ENCODE peak calls at places on chromosome 13, in seven cellular contexts. One of them, this sample, is unnamed.

GRCh38 chr13:64061649-64062048 is 2646.0 kb upstream of the PCDH20 start:
- DNase-seq in AG10803: no peak
- DNase-seq in amygdala: no peak
- DNase-seq in GM03348: no peak
- DNase-seq in cerebellar nuclear complex: no peak
- DNase-seq in central memory CD8-positive, alpha-beta T cell: no peak
- DNase-seq in neuronal stem cell: no peak
- DNase-seq in this sample: no peak

GRCh38 chr13:45055902-45056648 is 64.2 kb upstream of the GTF2F2 start:
- DNase-seq in AG10803: peak; percentile 82
- DNase-seq in amygdala: peak; percentile 5
- DNase-seq in GM03348: peak; percentile 62
- DNase-seq in cerebellar nuclear complex: no peak
- DNase-seq in central memory CD8-positive, alpha-beta T cell: no peak
- DNase-seq in neuronal stem cell: no peak
- DNase-seq in this sample: no peak

GRCh38 chr13:113963376-113963775 is 10.5 kb downstream of the C13orf46 start:
- DNase-seq in AG10803: no peak
- DNase-seq in amygdala: no peak
- DNase-seq in GM03348: no peak
- DNase-seq in cerebellar nuclear complex: no peak
- DNase-seq in central memory CD8-positive, alpha-beta T cell: no peak
- DNase-seq in neuronal stem cell: no peak
- DNase-seq in this sample: no peak

GRCh38 chr13:102799544-102800144 is 725 bp downstream of the BIVM start:
- DNase-seq in AG10803: peak; percentile 22
- DNase-seq in amygdala: peak; percentile 50
- DNase-seq in GM03348: peak; percentile 55
- DNase-seq in cerebellar nuclear complex: no peak
- DNase-seq in central memory CD8-positive, alpha-beta T cell: no peak
- DNase-seq in neuronal stem cell: peak; percentile 20
- DNase-seq in this sample: no peak

GRCh38 chr13:101579291-101579802 is 126.9 kb downstream of the ITGBL1 start:
- DNase-seq in AG10803: peak; percentile 58
- DNase-seq in amygdala: no peak
- DNase-seq in GM03348: no peak
- DNase-seq in cerebellar nuclear complex: no peak
- DNase-seq in central memory CD8-positive, alpha-beta T cell: no peak
- DNase-seq in neuronal stem cell: no peak
- DNase-seq in this sample: no peak

GRCh38 chr13:58191754-58192153 is 560.2 kb downstream of the PCDH17 start:
- DNase-seq in AG10803: no peak
- DNase-seq in amygdala: no peak
- DNase-seq in GM03348: no peak
- DNase-seq in cerebellar nuclear complex: no peak
- DNase-seq in central memory CD8-positive, alpha-beta T cell: no peak
- DNase-seq in neuronal stem cell: no peak
- DNase-seq in this sample: no peak

GRCh38 chr13:110447058-110447511 is 114.4 kb downstream of the RAB20 start:
- DNase-seq in AG10803: peak; percentile 76
- DNase-seq in amygdala: no peak
- DNase-seq in GM03348: peak; percentile 33
- DNase-seq in cerebellar nuclear complex: no peak
- DNase-seq in central memory CD8-positive, alpha-beta T cell: no peak
- DNase-seq in neuronal stem cell: no peak
- DNase-seq in this sample: no peak

GRCh38 chr13:86813198-86813597 is 858.0 kb upstream of the SLITRK5 start:
- DNase-seq in AG10803: no peak
- DNase-seq in amygdala: no peak
- DNase-seq in GM03348: no peak
- DNase-seq in cerebellar nuclear complex: no peak
- DNase-seq in central memory CD8-positive, alpha-beta T cell: no peak
- DNase-seq in neuronal stem cell: no peak
- DNase-seq in this sample: no peak

GRCh38 chr13:103521532-103521931 is 455.3 kb upstream of the SLC10A2 start:
- DNase-seq in AG10803: no peak
- DNase-seq in amygdala: no peak
- DNase-seq in GM03348: no peak
- DNase-seq in cerebellar nuclear complex: no peak
- DNase-seq in central memory CD8-positive, alpha-beta T cell: no peak
- DNase-seq in neuronal stem cell: no peak
- DNase-seq in this sample: no peak